ENCODE peak calls at places on chromosome 19, in eight cellular contexts. G, W, Y, U, A, P, K and C are unnamed samples.

GRCh38 chr19:31572671-31573298 is 223.5 kb upstream of the TSHZ3 start:
- DNase-seq in Y (no peak), A (peak; percentile 49), G (no peak), P (no peak), W (no peak), U (no peak), K (no peak), C (no peak)

GRCh38 chr19:58196911-58197616 is 14.2 kb downstream of the ZNF274 start:
- DNase-seq in A (no peak), W (no peak), K (peak; percentile 31), Y (no peak), U (no peak), G (no peak), P (no peak), C (no peak)

GRCh38 chr19:57664269-57665127 is 4.2 kb upstream of the ZSCAN4 start:
- DNase-seq in Y (peak; percentile 46), U (peak; percentile 50), K (peak; percentile 39), P (no peak), G (peak; percentile 66), W (no peak), A (no peak), C (peak; percentile 4)

GRCh38 chr19:2775556-2776430 is 7.3 kb downstream of the SGTA start:
- DNase-seq in W (peak; percentile 53), Y (no peak), U (peak; percentile 30), G (peak; percentile 71), A (no peak), K (peak; percentile 54), P (no peak), C (no peak)

GRCh38 chr19:54281008-54281728 is at the start of gene LILRB2:
- DNase-seq in P (no peak), U (no peak), W (no peak), G (no peak), A (peak; percentile 42), Y (no peak), K (no peak), C (no peak)

GRCh38 chr19:41001243-41001971 is 10.3 kb downstream of the CYP2B6 start:
- DNase-seq in U (no peak), G (no peak), K (no peak), Y (no peak), A (no peak), P (no peak), W (no peak), C (no peak)

GRCh38 chr19:46073268-46073922 is 32.6 kb upstream of the IGFL4 start:
- DNase-seq in U (no peak), A (no peak), P (no peak), W (no peak), G (no peak), K (peak; percentile 75), Y (no peak), C (no peak)

GRCh38 chr19:1746401-1747284 is 6.7 kb upstream of the ONECUT3 start:
- DNase-seq in Y (no peak), U (peak; percentile 7), P (no peak), A (no peak), W (no peak), G (no peak), K (peak; percentile 79), C (no peak)

GRCh38 chr19:29417048-29417447 is 108.7 kb upstream of the VSTM2B start:
- DNase-seq in Y (no peak), P (no peak), G (no peak), A (no peak), K (no peak), W (no peak), U (no peak), C (no peak)

GRCh38 chr19:6239401-6239844 is 40.4 kb downstream of the MLLT1 start:
- DNase-seq in U (peak; percentile 52), Y (peak; percentile 43), G (peak; percentile 16), A (no peak), P (no peak), W (no peak), K (peak; percentile 68), C (no peak)

GRCh38 chr19:532578-533484 is 1.3 kb downstream of the CDC34 start:
- DNase-seq in G (peak; percentile 86), P (no peak), W (peak; percentile 50), U (peak; percentile 64), A (peak; percentile 94), K (peak; percentile 57), Y (peak; percentile 80), C (no peak)

DNA sequence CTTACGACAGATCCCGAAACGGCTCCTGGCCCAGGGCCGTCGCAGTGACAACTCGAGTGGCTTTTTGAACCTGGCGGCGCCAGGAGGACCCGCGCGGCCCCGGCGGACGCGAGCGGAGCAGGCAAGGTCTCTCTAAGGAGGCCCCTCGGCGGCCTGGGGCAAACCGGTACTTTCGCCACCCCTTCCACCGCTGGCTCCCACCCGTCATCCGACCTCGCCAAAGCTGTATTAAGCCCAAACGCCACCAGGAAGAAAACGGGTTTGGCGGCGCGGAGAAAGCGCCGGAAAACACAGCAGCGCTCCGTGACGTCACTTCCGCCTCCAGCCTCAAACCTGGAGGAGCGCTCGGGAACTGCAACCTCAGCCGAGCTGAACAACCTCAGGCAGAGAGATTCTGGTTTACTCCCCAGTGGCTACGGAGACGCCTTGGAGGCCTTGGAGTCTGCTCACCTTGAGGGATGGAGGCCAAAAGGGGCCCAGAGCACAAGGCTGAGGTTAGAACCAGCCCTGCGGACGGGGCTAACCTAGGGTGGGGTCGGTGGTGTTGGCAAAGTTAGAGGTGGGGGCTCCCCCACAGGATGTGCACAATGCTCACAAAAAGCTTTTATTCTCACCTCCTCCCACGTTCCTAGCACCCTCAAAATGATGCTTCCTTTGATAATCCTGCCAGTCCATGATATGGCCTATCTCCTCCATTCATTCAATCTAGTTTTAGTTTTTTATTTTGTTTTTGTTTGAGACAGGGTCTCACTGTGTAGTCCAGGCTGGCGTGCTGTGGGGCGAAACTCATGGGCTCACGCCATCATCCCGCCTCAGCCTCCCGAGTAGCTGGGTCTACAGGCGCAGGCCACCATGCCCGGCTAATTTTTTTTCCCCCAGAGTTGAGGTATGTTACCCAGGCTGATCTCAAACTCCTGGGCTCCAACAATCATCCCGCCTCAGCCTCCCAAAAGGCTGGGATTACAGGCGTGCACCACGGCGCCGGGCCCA is at the start of gene ZNF266:
- DNase-seq in Y (peak; percentile 74), K (peak; percentile 87), P (peak; percentile 53), U (peak; percentile 88), W (peak; percentile 77), A (peak; percentile 97), G (peak; percentile 88), C (peak; percentile 80)
- TF ChIP-seq CTCF in Y (peak; percentile 74), K (peak; percentile 74), P (peak; percentile 90), U (peak; percentile 65), W (peak; percentile 90), A (peak; percentile 82), G (peak; percentile 74), C (peak; percentile 58)

GRCh38 chr19:35959040-35959967 is 23.1 kb downstream of the LRFN3 start:
- DNase-seq in Y (peak; percentile 67), K (no peak), G (peak; percentile 51), P (no peak), U (no peak), W (no peak), A (no peak), C (no peak)
- H3K4me3 ChIP-seq in Y (peak overlapping the region; percentile 30), K (peak overlapping the region; percentile 13), G (peak overlapping the region; percentile 44), P (peak overlapping the region; percentile 55), U (no peak overlapping the region), W (no peak overlapping the region), A (no peak overlapping the region), C (no peak overlapping the region)

DNA sequence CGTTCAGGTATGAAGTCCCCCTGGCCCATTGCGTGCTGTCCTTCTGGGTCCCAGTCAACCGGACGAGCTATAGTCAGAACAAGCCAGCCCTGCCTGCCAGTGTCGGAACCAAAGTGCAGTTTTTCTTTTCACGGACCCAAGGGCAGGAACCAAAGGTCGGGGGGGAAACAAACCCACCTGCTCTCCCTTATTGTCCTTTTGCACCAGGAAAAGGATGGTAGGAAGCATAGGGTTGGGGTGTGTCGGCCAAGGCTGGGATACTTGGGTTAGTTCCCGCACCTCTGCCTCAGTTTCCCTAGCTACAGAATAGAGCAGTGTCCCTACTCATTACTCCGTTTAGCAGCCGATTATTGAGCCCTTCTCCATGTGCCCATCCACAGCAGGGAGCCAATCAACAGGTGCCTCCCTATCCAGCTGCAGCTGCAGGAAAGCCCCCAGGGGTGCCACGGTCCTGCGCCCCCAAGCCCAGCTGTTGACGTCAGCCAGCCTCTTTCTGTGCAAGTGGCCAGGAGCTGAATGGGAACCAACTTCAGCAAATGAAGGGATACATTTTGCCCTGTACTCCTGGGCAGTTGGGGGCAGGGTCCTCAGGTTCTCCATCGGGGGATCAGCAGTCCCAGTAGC is 9.4 kb upstream of the SLC25A42 start:
- DNase-seq in Y (no peak), P (no peak), K (no peak), W (no peak), U (no peak), A (no peak), G (no peak), C (no peak)
- TF ChIP-seq CTCF in Y (no peak), P (no peak), K (no peak), W (no peak), U (no peak), A (no peak), G (no peak), C (no peak)

GRCh38 chr19:7348587-7349230 is at the start of gene ARHGEF18:
- DNase-seq in K (no peak), Y (no peak), P (no peak), W (no peak), U (no peak), A (no peak), G (peak; percentile 23), C (no peak)

GRCh38 chr19:7342143-7342542 is 6.6 kb upstream of the ARHGEF18 start:
- DNase-seq in U (no peak), A (peak; percentile 59), P (no peak), Y (no peak), G (no peak), W (no peak), K (no peak), C (no peak)

GRCh38 chr19:7349231-7349591 is 474 bp downstream of the ARHGEF18 start:
- DNase-seq in P (no peak), Y (no peak), U (no peak), W (no peak), K (no peak), A (no peak), G (no peak), C (no peak)

GRCh38 chr19:7349961-7350711 is 1.4 kb downstream of the ARHGEF18 start:
- DNase-seq in K (no peak), G (no peak), W (no peak), P (no peak), U (no peak), A (no peak), Y (no peak), C (no peak)

GRCh38 chr19:7346488-7346971 is 2.2 kb upstream of the ARHGEF18 start:
- DNase-seq in G (no peak), K (no peak), A (no peak), U (no peak), Y (no peak), W (no peak), P (no peak), C (no peak)
- H3K4me3 ChIP-seq in G (no peak overlapping the region), K (no peak overlapping the region), A (no peak overlapping the region), U (no peak overlapping the region), Y (no peak overlapping the region), W (no peak overlapping the region), P (no peak overlapping the region), C (no peak overlapping the region)

GRCh38 chr19:4866595-4867424 is 657 bp downstream of the PLIN3 start:
- DNase-seq in A (peak; percentile 94), W (peak; percentile 48), Y (no peak), K (peak; percentile 38), G (peak; percentile 57), U (peak; percentile 48), P (no peak), C (no peak)
- TF ChIP-seq CTCF in A (no peak), W (no peak), Y (no peak), K (no peak), G (no peak), U (no peak), P (no peak), C (no peak)